ENCODE peak calls at places on chromosome 18, in five cellular contexts. V is Karpas-422, A is GM23248, I is H1, O is NT2/D1. L is an unnamed sample.

GRCh38 chr18:50143891-50144290 is 51.1 kb downstream of the MYO5B start:
- DNase-seq in V (no peak), A (no peak), I (no peak), O (no peak), L (no peak)

GRCh38 chr18:9787716-9788115 is 79.6 kb downstream of the RAB31 start:
- DNase-seq in V (no peak), A (peak), I (no peak), O (no peak), L (peak)

GRCh38 chr18:79496237-79496977 is 100.7 kb downstream of the NFATC1 start:
- DNase-seq in V (no peak), A (no peak), I (no peak), O (no peak), L (no peak)

GRCh38 chr18:9239708-9240107 is 94.9 kb upstream of the TWSG1 start:
- DNase-seq in V (no peak), A (no peak), I (no peak), O (no peak), L (peak)

GRCh38 chr18:26480897-26481795 is 67.2 kb downstream of the KCTD1 start:
- DNase-seq in V (peak), A (peak), I (no peak), O (no peak), L (peak)

GRCh38 chr18:72672364-72673151 is 128.4 kb upstream of the CBLN2 start:
- DNase-seq in V (peak), A (peak), I (no peak), O (peak), L (peak)

GRCh38 chr18:63523660-63524059 is 18.5 kb upstream of the SERPINB12 start:
- DNase-seq in V (peak), A (peak), I (no peak), O (no peak), L (no peak)

GRCh38 chr18:54086046-54086802 is 138.2 kb downstream of the MBD2 start:
- DNase-seq in V (no peak), A (no peak), I (no peak), O (no peak), L (no peak)

GRCh38 chr18:22223263-22223960 is 54.0 kb downstream of the GATA6 start:
- DNase-seq in V (no peak), A (peak), I (peak), O (no peak), L (peak)

GRCh38 chr18:42183746-42184145 is 228.7 kb downstream of the PIK3C3 start:
- DNase-seq in V (no peak), A (peak), I (no peak), O (no peak), L (peak)

GRCh38 chr18:49015886-49016647 is 65.3 kb upstream of the SMAD7 start:
- DNase-seq in V (no peak), A (no peak), I (no peak), O (no peak), L (no peak)

GRCh38 chr18:41666251-41666650 is 288.8 kb upstream of the PIK3C3 start:
- DNase-seq in V (no peak), A (no peak), I (no peak), O (no peak), L (no peak)

GRCh38 chr18:61528961-61529360 is 195.7 kb downstream of the CDH20 start:
- DNase-seq in V (no peak), A (no peak), I (no peak), O (no peak), L (peak)

GRCh38 chr18:39274535-39274934 is 1708.9 kb upstream of the CELF4 start:
- DNase-seq in V (no peak), A (peak), I (no peak), O (no peak), L (peak)

GRCh38 chr18:13379930-13380665 is 161.5 kb downstream of the LDLRAD4 start:
- DNase-seq in V (no peak), A (no peak), I (no peak), O (no peak), L (no peak)
- H3K9ac ChIP-seq in V (no peak), A (no peak), I (no peak), O (no peak), L (no peak)

GRCh38 chr18:12461326-12461725 is 53.6 kb downstream of the PRELID3A start:
- DNase-seq in V (no peak), A (no peak), I (no peak), O (no peak), L (no peak)
- H3K9ac ChIP-seq in V (no peak), A (no peak), I (no peak), O (no peak), L (no peak)

GRCh38 chr18:58806826-58807714 is 57.6 kb upstream of the ZNF532 start:
- DNase-seq in V (no peak), A (no peak), I (no peak), O (no peak), L (no peak)
- H3K9ac ChIP-seq in V (no peak), A (no peak), I (no peak), O (no peak), L (no peak)

GRCh38 chr18:13623348-13623747 is 103.0 kb downstream of the FAM210A start:
- DNase-seq in V (no peak), A (no peak), I (no peak), O (no peak), L (no peak)

GRCh38 chr18:13622751-13623150 is 103.6 kb downstream of the FAM210A start:
- DNase-seq in V (no peak), A (no peak), I (no peak), O (no peak), L (no peak)

GRCh38 chr18:13624563-13625237 is 101.7 kb downstream of the FAM210A start:
- DNase-seq in V (no peak), A (no peak), I (no peak), O (no peak), L (no peak)

GRCh38 chr18:13625355-13625754 is 101.0 kb downstream of the FAM210A start:
- DNase-seq in V (no peak), A (no peak), I (no peak), O (no peak), L (no peak)

DNA sequence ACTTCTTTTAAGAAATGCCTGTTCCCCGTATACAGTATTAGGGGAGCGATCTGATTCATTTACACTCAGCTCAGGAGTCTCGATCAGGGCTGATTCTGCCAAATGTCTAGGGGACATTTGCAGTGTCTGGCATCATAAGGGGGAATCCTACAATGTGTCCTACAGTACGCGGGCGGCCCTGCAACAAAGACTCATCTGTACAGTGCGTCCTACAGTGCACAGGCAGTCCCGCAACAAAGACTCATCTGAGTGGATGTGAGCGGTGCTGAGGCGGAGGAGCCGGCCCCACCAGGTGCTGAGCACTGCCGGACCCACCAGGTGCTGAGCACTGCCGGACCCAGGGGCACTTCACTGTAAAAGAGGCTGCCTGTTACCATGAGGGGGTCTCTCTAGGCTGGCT is 102.5 kb downstream of the FAM210A start:
- DNase-seq in V (no peak), A (no peak), I (no peak), O (no peak), L (no peak)
- H3K9ac ChIP-seq in V (no peak), A (no peak), I (no peak), O (no peak), L (no peak)

GRCh38 chr18:75247041-75247551 is 36.5 kb downstream of the TSHZ1 start:
- DNase-seq in V (no peak), A (peak), I (no peak), O (no peak), L (peak)

GRCh38 chr18:75249192-75249551 is 38.6 kb downstream of the TSHZ1 start:
- DNase-seq in V (no peak), A (no peak), I (no peak), O (no peak), L (no peak)

GRCh38 chr18:75249672-75250470 is 39.3 kb downstream of the TSHZ1 start:
- DNase-seq in V (peak), A (no peak), I (no peak), O (no peak), L (no peak)

GRCh38 chr18:75247601-75248421 is 37.2 kb downstream of the TSHZ1 start:
- DNase-seq in V (no peak), A (peak), I (no peak), O (no peak), L (peak)

DNA sequence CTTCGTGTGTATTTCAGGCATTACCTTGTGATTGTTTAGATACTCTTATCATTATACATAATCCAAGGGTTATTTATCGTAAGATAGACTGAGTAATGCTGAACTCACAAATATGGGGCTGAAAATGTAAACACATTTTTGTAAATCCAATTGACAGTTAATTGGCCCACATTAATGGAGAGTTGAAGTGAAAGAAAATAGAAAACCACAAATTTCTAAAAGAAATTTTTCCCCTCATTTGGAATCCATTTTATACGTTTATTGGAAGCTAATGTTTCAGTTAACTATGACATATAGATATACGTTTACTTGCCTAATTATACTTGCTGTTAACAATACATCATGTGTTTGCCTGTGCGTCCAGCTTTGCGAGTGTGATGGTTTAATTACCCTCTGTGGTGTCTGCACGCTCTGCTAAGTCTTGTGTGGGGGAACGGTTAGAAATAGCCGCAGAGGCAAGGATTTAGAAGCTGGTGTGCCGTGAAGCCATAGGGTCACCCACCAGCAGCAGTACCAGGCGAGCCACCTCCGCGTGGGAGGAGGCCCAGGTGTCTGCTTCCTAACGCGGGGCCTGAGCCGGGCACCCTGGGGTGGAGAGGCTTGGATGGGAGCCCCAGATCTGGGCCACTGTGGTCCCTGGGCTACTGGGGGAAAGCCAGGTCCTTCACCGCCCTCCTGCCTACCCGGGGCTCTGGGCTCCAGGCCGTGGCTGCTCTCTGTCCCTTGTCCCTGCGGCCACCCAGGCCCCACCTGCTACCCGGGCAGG is 38.0 kb downstream of the TSHZ1 start:
- DNase-seq in V (no peak), A (peak), I (no peak), O (no peak), L (no peak)
- H3K9ac ChIP-seq in V (no peak), A (peak), I (no peak), O (no peak), L (peak)

L was measured in astrocyte.